ENCODE peak calls at places on chromosomes 7 and 10, in six cellular contexts. M, T, S, V, N and H are unnamed samples.

GRCh38 chr7:43096875-43097274 is 15.6 kb upstream of the HECW1 start:
- DNase-seq in M (no peak), T (no peak), S (no peak), V (no peak), N (no peak), H (no peak)

GRCh38 chr7:27689045-27689877 is 26.6 kb upstream of the HIBADH start:
- DNase-seq in M (no peak), T (peak; percentile 18), S (no peak), V (no peak), N (no peak), H (peak; percentile 41)

GRCh38 chr10:14438057-14438456 is 107.3 kb upstream of the FRMD4A start:
- DNase-seq in M (no peak), T (no peak), S (no peak), V (no peak), N (no peak), H (no peak)

GRCh38 chr10:32911285-32912016 is 46.6 kb downstream of the ITGB1 start:
- DNase-seq in M (no peak), T (no peak), S (peak; percentile 11), V (no peak), N (no peak), H (peak; percentile 14)

GRCh38 chr7:30285067-30285530 is 702 bp downstream of the ZNRF2 start:
- DNase-seq in M (no peak), T (peak; percentile 48), S (no peak), V (peak; percentile 30), N (peak; percentile 22), H (no peak)

GRCh38 chr10:6597478-6597877 is 17.4 kb upstream of the PRKCQ start:
- DNase-seq in M (no peak), T (no peak), S (no peak), V (no peak), N (no peak), H (no peak)

GRCh38 chr10:103558916-103559315 is 65.4 kb downstream of the NEURL1 start:
- DNase-seq in M (no peak), T (no peak), S (no peak), V (no peak), N (no peak), H (no peak)

GRCh38 chr7:152459724-152460251 is 24.0 kb upstream of the KMT2C start:
- DNase-seq in M (no peak), T (no peak), S (peak; percentile 71), V (no peak), N (no peak), H (peak; percentile 96)

GRCh38 chr7:5439209-5439571 is 15.6 kb upstream of the TNRC18 start:
- DNase-seq in M (no peak), T (no peak), S (no peak), V (no peak), N (no peak), H (no peak)

GRCh38 chr10:63383141-63383540 is 82.6 kb downstream of the JMJD1C start:
- DNase-seq in M (no peak), T (no peak), S (no peak), V (no peak), N (no peak), H (no peak)

GRCh38 chr10:50554995-50555568 is 68.7 kb downstream of the SGMS1 start:
- DNase-seq in M (no peak), T (no peak), S (no peak), V (no peak), N (no peak), H (no peak)

GRCh38 chr7:2560175-2560695 is 1.5 kb downstream of the IQCE start:
- DNase-seq in M (no peak), T (no peak), S (no peak), V (no peak), N (no peak), H (no peak)

GRCh38 chr10:123043409-123043925 is 34.7 kb downstream of the ACADSB start:
- DNase-seq in M (peak; percentile 13), T (peak; percentile 49), S (peak; percentile 38), V (peak; percentile 24), N (peak; percentile 4), H (peak; percentile 45)

GRCh38 chr7:24249266-24249665 is 34.7 kb upstream of the NPY start:
- DNase-seq in M (no peak), T (no peak), S (no peak), V (no peak), N (no peak), H (no peak)